ENCODE peak calls at places on chromosomes 12 and 14, in nine cellular contexts. Z, L, E, C, N, G, P, S and K are unnamed samples.

GRCh38 chr12:64571346-64571745 is 38.9 kb upstream of the RASSF3 start:
- DNase-seq in E (no peak), Z (no peak), P (no peak), C (no peak), S (no peak), L (no peak), G (no peak), N (no peak), K (no peak)

GRCh38 chr12:84842406-84843013 is 70.1 kb downstream of the SLC6A15 start:
- DNase-seq in C (peak), P (peak), E (peak), L (no peak), Z (no peak), S (peak), G (peak), N (no peak), K (no peak)

GRCh38 chr12:13171921-13172859 is 24.3 kb upstream of the EMP1 start:
- DNase-seq in E (peak), N (no peak), S (peak), P (no peak), Z (peak), G (no peak), L (no peak), C (no peak), K (no peak)

GRCh38 chr12:121748218-121748570 is 35.6 kb downstream of the TMEM120B start:
- DNase-seq in N (no peak), C (no peak), L (no peak), P (no peak), G (no peak), S (no peak), Z (no peak), E (no peak), K (no peak)

GRCh38 chr12:108839011-108839889 is 18.1 kb downstream of the SSH1 start:
- DNase-seq in L (no peak), P (peak), E (peak), Z (no peak), G (no peak), N (no peak), C (no peak), S (no peak), K (peak)

GRCh38 chr12:4447151-4447550 is 1.5 kb upstream of the FGF6 start:
- DNase-seq in C (no peak), E (no peak), N (peak), L (no peak), P (no peak), S (no peak), Z (no peak), G (no peak), K (no peak)

GRCh38 chr14:72608391-72609204 is 285.3 kb downstream of the DPF3 start:
- DNase-seq in L (no peak), C (no peak), E (peak), Z (no peak), N (peak), P (peak), G (no peak), S (peak), K (no peak)

GRCh38 chr14:51087024-51087423 is 7.9 kb downstream of the TRIM9 start:
- DNase-seq in Z (peak), P (no peak), C (no peak), N (peak), E (no peak), G (no peak), L (no peak), S (peak), K (no peak)